ENCODE peak calls at places on chromosomes 1 and 21, in five cellular contexts. K is H1, F is K562, H is HCT116, T is SK-N-SH. O is an unnamed sample.
A peak's percentile ranks its signal among the peaks of the same experiment; 100 is the strongest.

GRCh38 chr1:162283657-162284056 is 93.0 kb downstream of the SPATA46 start:
- DNase-seq in K (no peak), F (no peak), H (no peak), T (no peak), O (no peak)

GRCh38 chr1:74766579-74766978 is 33.6 kb downstream of the TYW3 start:
- DNase-seq in K (no peak), F (no peak), H (no peak), T (no peak), O (no peak)

GRCh38 chr1:243475966-243476365 is 220.1 kb downstream of the SDCCAG8 start:
- DNase-seq in K (no peak), F (peak; percentile 51), H (no peak), T (no peak), O (no peak)

GRCh38 chr1:15876357-15876756 is 28.9 kb downstream of the SPEN start:
- DNase-seq in K (peak; percentile 3), F (peak; percentile 43), H (no peak), T (no peak), O (no peak)

GRCh38 chr1:174367892-174368291 is 79.9 kb upstream of the GPR52 start:
- DNase-seq in K (no peak), F (no peak), H (no peak), T (no peak), O (no peak)

GRCh38 chr1:115677172-115677542 is 35.4 kb downstream of the VANGL1 start:
- DNase-seq in K (no peak), F (no peak), H (no peak), T (no peak), O (no peak)

GRCh38 chr21:36470294-36470693 is 9.6 kb downstream of the CLDN14 start:
- DNase-seq in K (no peak), F (no peak), H (no peak), T (no peak), O (no peak)

GRCh38 chr1:237864338-237865244 is 26.1 kb downstream of the ZP4 start:
- DNase-seq in K (peak; percentile 41), F (peak; percentile 61), H (no peak), T (peak; percentile 81), O (peak; percentile 74)

GRCh38 chr1:33815061-33815460 is 48.8 kb upstream of the HMGB4 start:
- DNase-seq in K (no peak), F (no peak), H (no peak), T (no peak), O (no peak)

GRCh38 chr1:208387908-208388756 is 143.9 kb upstream of the PLXNA2 start:
- DNase-seq in K (no peak), F (no peak), H (no peak), T (no peak), O (no peak)

GRCh38 chr1:183349201-183349711 is 68.9 kb downstream of the NMNAT2 start:
- DNase-seq in K (no peak), F (no peak), H (no peak), T (no peak), O (peak; percentile 60)

GRCh38 chr1:94697839-94698238 is 122.3 kb upstream of the SLC44A3 start:
- DNase-seq in K (no peak), F (no peak), H (no peak), T (no peak), O (no peak)

GRCh38 chr1:21902378-21903012 is 34.6 kb downstream of the HSPG2 start:
- DNase-seq in K (no peak), F (no peak), H (no peak), T (no peak), O (no peak)

GRCh38 chr1:30660241-30660640 is 63.1 kb downstream of the MATN1 start:
- DNase-seq in K (no peak), F (no peak), H (no peak), T (no peak), O (no peak)

GRCh38 chr1:147073062-147073432 is 99.2 kb downstream of the PRKAB2 start:
- DNase-seq in K (no peak), F (no peak), H (no peak), T (peak; percentile 17), O (no peak)

GRCh38 chr1:23964790-23965740 is 5.4 kb downstream of the PNRC2 start:
- DNase-seq in K (no peak), F (no peak), H (no peak), T (no peak), O (no peak)

GRCh38 chr1:215793210-215793609 is 226.1 kb downstream of the KCTD3 start:
- DNase-seq in K (no peak), F (no peak), H (no peak), T (no peak), O (peak; percentile 26)

GRCh38 chr1:227069490-227069889 is 129.4 kb downstream of the COQ8A start:
- DNase-seq in K (no peak), F (no peak), H (no peak), T (no peak), O (no peak)

DNA sequence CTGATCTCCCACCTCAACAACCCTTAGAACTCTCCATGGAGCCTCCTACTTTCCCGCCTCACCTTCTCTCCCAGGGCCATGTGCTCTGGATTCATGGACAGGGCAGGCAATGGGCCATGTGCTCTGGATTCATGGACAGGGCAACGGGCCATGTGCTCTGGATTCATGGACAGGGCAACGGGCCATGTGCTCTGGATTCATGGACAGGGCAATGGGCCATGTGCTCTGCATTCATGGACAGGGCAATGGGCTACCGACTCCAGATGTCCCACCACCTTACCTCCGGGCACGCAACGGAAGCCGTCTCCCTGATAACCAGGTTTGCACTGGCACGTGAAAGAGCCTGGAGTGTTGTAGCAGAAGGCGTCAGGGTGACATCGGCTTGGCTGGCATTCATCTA is 53.2 kb downstream of the NID1 start:
- DNase-seq in K (no peak), F (no peak), H (no peak), T (no peak), O (no peak)
- TF ChIP-seq JUND in K (no peak), F (no peak), H (no peak), T (no peak), O (no peak)

GRCh38 chr1:1337793-1338147 is 6.7 kb downstream of the TAS1R3 start:
- DNase-seq in K (no peak), F (peak; percentile 93), H (peak; percentile 32), T (peak; percentile 91), O (peak; percentile 91)
- TF ChIP-seq JUND in K (no peak), F (no peak), H (no peak), T (no peak), O (no peak)

GRCh38 chr1:48254254-48254653 is 31.7 kb downstream of the SLC5A9 start:
- DNase-seq in K (no peak), F (no peak), H (no peak), T (no peak), O (no peak)

GRCh38 chr1:48251323-48251722 is 28.8 kb downstream of the SLC5A9 start:
- DNase-seq in K (no peak), F (no peak), H (no peak), T (no peak), O (no peak)

GRCh38 chr1:48249868-48250267 is 27.4 kb downstream of the SLC5A9 start:
- DNase-seq in K (no peak), F (no peak), H (no peak), T (no peak), O (no peak)

GRCh38 chr1:48250572-48250971 is 28.1 kb downstream of the SLC5A9 start:
- DNase-seq in K (no peak), F (no peak), H (no peak), T (no peak), O (no peak)

DNA sequence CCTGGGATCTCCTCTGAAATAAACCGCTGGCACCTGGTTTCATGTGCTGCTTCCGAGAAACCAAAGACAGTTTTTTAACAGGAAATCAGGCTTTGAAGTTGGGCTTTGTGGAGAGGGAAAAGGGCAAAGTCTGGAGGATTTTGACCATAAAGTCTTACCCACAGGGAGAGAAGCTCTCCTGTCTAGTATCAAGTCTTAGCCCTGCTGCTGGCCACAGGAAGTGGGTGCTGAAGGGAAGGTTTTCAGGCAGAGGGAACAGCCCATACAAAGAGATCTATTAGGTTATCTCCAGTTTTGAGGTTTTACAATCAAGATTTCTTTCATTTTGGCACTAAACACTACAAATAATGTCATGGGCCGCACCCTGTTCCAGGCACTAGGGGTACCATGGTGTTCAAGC is 29.3 kb downstream of the SLC5A9 start:
- DNase-seq in K (no peak), F (no peak), H (no peak), T (no peak), O (no peak)
- TF ChIP-seq JUND in K (no peak), F (no peak), H (no peak), T (no peak), O (no peak)

DNA sequence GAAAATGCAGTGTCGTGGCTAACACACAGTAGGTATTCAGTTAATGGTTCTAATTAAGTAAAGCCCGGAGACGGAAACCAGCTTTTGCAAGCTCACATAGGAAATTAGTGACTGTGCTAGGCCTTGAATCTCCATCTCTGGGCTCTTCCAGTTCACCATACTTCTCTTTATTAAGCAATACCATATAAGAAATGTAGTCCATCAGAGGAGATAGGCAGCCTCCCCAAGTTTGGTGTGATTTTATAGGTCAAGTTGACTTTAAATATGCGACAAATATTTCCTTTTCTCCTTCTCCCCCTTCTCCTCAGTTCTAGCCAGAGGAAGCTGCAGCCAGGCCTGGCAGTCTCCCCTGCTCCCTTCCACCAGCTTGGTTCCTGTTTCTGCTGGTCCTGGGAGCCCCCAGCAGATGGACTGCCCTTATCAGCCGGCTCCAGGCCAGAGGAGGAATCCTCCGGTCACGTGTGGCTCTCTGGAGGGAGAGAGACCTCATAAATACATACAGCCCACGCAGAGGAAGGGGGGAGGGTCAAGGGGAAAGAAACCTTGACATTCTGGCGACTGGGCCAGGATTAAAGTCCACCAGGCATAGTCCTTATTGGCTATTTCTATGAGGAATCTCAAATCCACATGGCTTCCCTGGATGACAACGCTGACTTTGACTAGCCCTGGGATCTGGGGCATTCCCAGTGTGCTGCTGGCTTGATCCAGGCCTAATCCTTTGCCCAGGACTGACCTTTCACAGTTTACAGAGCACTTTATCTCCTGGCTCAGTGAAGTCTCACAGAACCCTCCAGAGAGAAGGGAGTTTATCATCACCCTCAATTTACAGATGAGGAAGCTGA is 115.1 kb upstream of the JUN start:
- DNase-seq in K (no peak), F (peak; percentile 97), H (no peak), T (peak; percentile 86), O (no peak)
- TF ChIP-seq JUND in K (no peak), F (peak; percentile 44), H (no peak), T (no peak), O (no peak)

GRCh38 chr1:19809044-19809750 is 5.9 kb downstream of the RNF186 start:
- DNase-seq in K (no peak), F (no peak), H (no peak), T (no peak), O (no peak)
- TF ChIP-seq JUND in K (no peak), F (no peak), H (no peak), T (no peak), O (no peak)